ENCODE peak calls at places on chromosomes 11 and 22, in seven cellular contexts. One of them, this sample, is unnamed.

GRCh38 chr22:35961480-35961902 is 67.1 kb downstream of the RBFOX2 start:
- DNase-seq in activated naive CD4-positive, alpha-beta T cell treated with anti-CD3 and anti-CD28 coated beads for 36 hours: no peak
- DNase-seq in HEK293T: peak; percentile 53
- DNase-seq in HCEC 1CT: peak; percentile 82
- DNase-seq in effector memory CD8-positive, alpha-beta T cell: no peak
- DNase-seq in left ventricle myocardium inferior: peak; percentile 20
- DNase-seq in T47D: no peak
- DNase-seq in this sample: no peak

GRCh38 chr22:37819100-37819433 is 4.1 kb upstream of the GALR3 start:
- DNase-seq in activated naive CD4-positive, alpha-beta T cell treated with anti-CD3 and anti-CD28 coated beads for 36 hours: no peak
- DNase-seq in HEK293T: no peak
- DNase-seq in HCEC 1CT: no peak
- DNase-seq in effector memory CD8-positive, alpha-beta T cell: no peak
- DNase-seq in left ventricle myocardium inferior: no peak
- DNase-seq in T47D: no peak
- DNase-seq in this sample: no peak

GRCh38 chr22:39661842-39662676 is 91.5 kb downstream of the CACNA1I start:
- DNase-seq in activated naive CD4-positive, alpha-beta T cell treated with anti-CD3 and anti-CD28 coated beads for 36 hours: peak; percentile 93
- DNase-seq in HEK293T: no peak
- DNase-seq in HCEC 1CT: no peak
- DNase-seq in effector memory CD8-positive, alpha-beta T cell: peak; percentile 73
- DNase-seq in left ventricle myocardium inferior: no peak
- DNase-seq in T47D: peak; percentile 55
- DNase-seq in this sample: no peak

GRCh38 chr11:120024586-120024985 is 113.3 kb downstream of the TRIM29 start:
- DNase-seq in activated naive CD4-positive, alpha-beta T cell treated with anti-CD3 and anti-CD28 coated beads for 36 hours: no peak
- DNase-seq in HEK293T: no peak
- DNase-seq in HCEC 1CT: no peak
- DNase-seq in effector memory CD8-positive, alpha-beta T cell: no peak
- DNase-seq in left ventricle myocardium inferior: no peak
- DNase-seq in T47D: no peak
- DNase-seq in this sample: peak; percentile 57

GRCh38 chr22:37204045-37204655 is 8.1 kb downstream of the SSTR3 start:
- DNase-seq in activated naive CD4-positive, alpha-beta T cell treated with anti-CD3 and anti-CD28 coated beads for 36 hours: no peak
- DNase-seq in HEK293T: no peak
- DNase-seq in HCEC 1CT: no peak
- DNase-seq in effector memory CD8-positive, alpha-beta T cell: no peak
- DNase-seq in left ventricle myocardium inferior: no peak
- DNase-seq in T47D: no peak
- DNase-seq in this sample: peak; percentile 65

GRCh38 chr11:12692238-12693074 is 18.2 kb downstream of the TEAD1 start:
- DNase-seq in activated naive CD4-positive, alpha-beta T cell treated with anti-CD3 and anti-CD28 coated beads for 36 hours: no peak
- DNase-seq in HEK293T: peak; percentile 69
- DNase-seq in HCEC 1CT: peak; percentile 96
- DNase-seq in effector memory CD8-positive, alpha-beta T cell: no peak
- DNase-seq in left ventricle myocardium inferior: peak; percentile 85
- DNase-seq in T47D: no peak
- DNase-seq in this sample: peak; percentile 96

GRCh38 chr11:86914836-86915519 is 40.2 kb downstream of the FZD4 start:
- DNase-seq in activated naive CD4-positive, alpha-beta T cell treated with anti-CD3 and anti-CD28 coated beads for 36 hours: no peak
- DNase-seq in HEK293T: no peak
- DNase-seq in HCEC 1CT: no peak
- DNase-seq in effector memory CD8-positive, alpha-beta T cell: no peak
- DNase-seq in left ventricle myocardium inferior: no peak
- DNase-seq in T47D: no peak
- DNase-seq in this sample: no peak

GRCh38 chr11:91261513-91261912 is 963.1 kb upstream of the FAT3 start:
- DNase-seq in activated naive CD4-positive, alpha-beta T cell treated with anti-CD3 and anti-CD28 coated beads for 36 hours: no peak
- DNase-seq in HEK293T: no peak
- DNase-seq in HCEC 1CT: no peak
- DNase-seq in effector memory CD8-positive, alpha-beta T cell: no peak
- DNase-seq in left ventricle myocardium inferior: no peak
- DNase-seq in T47D: no peak
- DNase-seq in this sample: no peak

GRCh38 chr22:40237241-40237640 is 59.5 kb downstream of the TNRC6B start:
- DNase-seq in activated naive CD4-positive, alpha-beta T cell treated with anti-CD3 and anti-CD28 coated beads for 36 hours: no peak
- DNase-seq in HEK293T: no peak
- DNase-seq in HCEC 1CT: no peak
- DNase-seq in effector memory CD8-positive, alpha-beta T cell: no peak
- DNase-seq in left ventricle myocardium inferior: no peak
- DNase-seq in T47D: no peak
- DNase-seq in this sample: no peak

GRCh38 chr11:35427158-35427557 is 7.8 kb upstream of the SLC1A2 start:
- DNase-seq in activated naive CD4-positive, alpha-beta T cell treated with anti-CD3 and anti-CD28 coated beads for 36 hours: no peak
- DNase-seq in HEK293T: no peak
- DNase-seq in HCEC 1CT: no peak
- DNase-seq in effector memory CD8-positive, alpha-beta T cell: no peak
- DNase-seq in left ventricle myocardium inferior: peak; percentile 27
- DNase-seq in T47D: no peak
- DNase-seq in this sample: peak; percentile 81